ENCODE peak calls at places on chromosomes 13 and 19, in seven cellular contexts. N is astrocyte of the spinal cord, A is H7, C is T-helper 2 cell, U is RPMI8226, H is fibroblast of lung, X is AML-193. P is an unnamed sample.

GRCh38 chr19:36257512-36257876 is 42.6 kb downstream of the ZNF146 start:
- DNase-seq in N (no peak), A (no peak), C (no peak), U (no peak), H (no peak), X (no peak), P (peak; percentile 28)

GRCh38 chr19:6719992-6720368 is 470 bp downstream of the C3 start:
- DNase-seq in N (no peak), A (no peak), C (no peak), U (no peak), H (no peak), X (no peak), P (no peak)

GRCh38 chr19:40443930-40444180 is 280 bp downstream of the SERTAD3 start:
- DNase-seq in N (no peak), A (no peak), C (no peak), U (peak; percentile 47), H (no peak), X (no peak), P (no peak)

GRCh38 chr13:43085545-43085944 is 62.2 kb downstream of the DNAJC15 start:
- DNase-seq in N (peak; percentile 64), A (peak; percentile 7), C (no peak), U (peak; percentile 7), H (peak; percentile 74), X (peak; percentile 24), P (peak; percentile 34)

GRCh38 chr13:27132538-27132937 is 39.1 kb downstream of the USP12 start:
- DNase-seq in N (no peak), A (no peak), C (no peak), U (no peak), H (no peak), X (no peak), P (no peak)

GRCh38 chr13:41077475-41077874 is 16.2 kb downstream of the WBP4 start:
- DNase-seq in N (no peak), A (no peak), C (no peak), U (no peak), H (no peak), X (no peak), P (no peak)

GRCh38 chr19:3443840-3444694 is 36.3 kb downstream of the SMIM24 start:
- DNase-seq in N (peak; percentile 62), A (peak; percentile 94), C (no peak), U (no peak), H (peak; percentile 68), X (no peak), P (no peak)

GRCh38 chr13:95099541-95099940 is 201.7 kb downstream of the ABCC4 start:
- DNase-seq in N (peak; percentile 82), A (no peak), C (no peak), U (no peak), H (peak; percentile 66), X (no peak), P (no peak)

GRCh38 chr13:65505941-65506340 is 1724.2 kb downstream of the PCDH9 start:
- DNase-seq in N (no peak), A (no peak), C (no peak), U (no peak), H (no peak), X (no peak), P (no peak)

GRCh38 chr13:98576215-98576945 is 527 bp downstream of the STK24 start:
- DNase-seq in N (no peak), A (peak; percentile 78), C (no peak), U (peak; percentile 33), H (no peak), X (no peak), P (peak; percentile 70)

GRCh38 chr13:30429721-30430694 is 7.7 kb downstream of the UBE2L5 start:
- DNase-seq in N (peak; percentile 92), A (no peak), C (no peak), U (no peak), H (peak; percentile 86), X (peak; percentile 40), P (peak; percentile 85)